ENCODE peak calls at places on chromosomes 13 and 19, in eight cellular contexts. M is tibial artery; E is CD8-positive, alpha-beta T cell; O is uterus; U is fibroblast of lung; H is pancreas; T is hepatocyte; J is psoas muscle. S is an unnamed sample. For H3K4me1, the result is how much of the 10 kb centered on the place peaks cover.

GRCh38 chr19:28619842-28620429 is 593.0 kb downstream of the UQCRFS1 start:
- DNase-seq in H (no peak), U (no peak), T (no peak), J (no peak), O (no peak), M (no peak), E (no peak), S (no peak)

GRCh38 chr19:4425531-4425930 is 23.1 kb downstream of the CHAF1A start:
- DNase-seq in J (no peak), M (no peak), U (peak), O (no peak), T (no peak), E (no peak), H (no peak), S (peak)

GRCh38 chr19:18205180-18205915 is 1.5 kb upstream of the RAB3A start:
- DNase-seq in H (peak), U (peak), T (peak), E (peak), O (peak), J (peak), M (peak), S (peak)

GRCh38 chr13:31629085-31629785 is 110.1 kb upstream of the RXFP2 start:
- DNase-seq in E (no peak), T (no peak), M (no peak), U (peak), O (no peak), H (no peak), J (no peak), S (no peak)

GRCh38 chr19:16306728-16307402 is 17.8 kb upstream of the KLF2 start:
- DNase-seq in E (no peak), T (no peak), U (no peak), M (no peak), O (no peak), H (no peak), J (no peak), S (no peak)

GRCh38 chr19:7831452-7831851 is 1.4 kb downstream of the EVI5L start:
- DNase-seq in M (no peak), O (no peak), T (peak), U (peak), E (no peak), H (no peak), J (no peak), S (no peak)

GRCh38 chr19:6791237-6791636 is 18.7 kb downstream of the VAV1 start:
- DNase-seq in E (no peak), M (no peak), T (no peak), O (no peak), U (no peak), H (no peak), J (no peak), S (no peak)

GRCh38 chr13:31172001-31172400 is 10.3 kb upstream of the HSPH1 start:
- DNase-seq in M (no peak), T (no peak), O (no peak), E (no peak), J (no peak), H (no peak), U (peak), S (no peak)

GRCh38 chr19:8596168-8596567 is 14.3 kb downstream of the ADAMTS10 start:
- DNase-seq in U (no peak), E (no peak), H (no peak), M (no peak), O (no peak), J (no peak), T (no peak), S (no peak)

GRCh38 chr13:108734676-108735075 is 105.3 kb downstream of the MYO16 start:
- DNase-seq in T (peak), H (no peak), O (no peak), U (no peak), E (no peak), M (no peak), J (no peak), S (no peak)

GRCh38 chr13:105721056-105721455 is 814.4 kb downstream of the EFNB2 start:
- DNase-seq in U (peak), O (no peak), J (no peak), M (no peak), T (no peak), E (no peak), H (no peak), S (no peak)

GRCh38 chr19:14432817-14433453 is at the start of gene PKN1:
- DNase-seq in E (peak), T (peak), O (peak), U (no peak), H (peak), M (no peak), J (peak), S (peak)

GRCh38 chr19:29560313-29561075 is 34.7 kb downstream of the VSTM2B start:
- DNase-seq in H (no peak), J (no peak), E (no peak), T (no peak), U (no peak), O (no peak), M (no peak), S (no peak)

GRCh38 chr13:102580552-102581169 is 16.1 kb upstream of the TPP2 start:
- DNase-seq in O (peak), J (no peak), U (peak), M (no peak), T (peak), E (no peak), H (no peak), S (no peak)

GRCh38 chr13:20387441-20387971 is 138.2 kb downstream of the CRYL1 start:
- DNase-seq in U (peak), H (no peak), M (no peak), J (no peak), O (no peak), E (no peak), T (no peak), S (no peak)

GRCh38 chr13:102484329-102484728 is 82.5 kb upstream of the FGF14 start:
- DNase-seq in U (peak), J (no peak), T (no peak), E (no peak), O (no peak), M (no peak), H (no peak), S (no peak)

GRCh38 chr13:51523082-51523518 is 61.2 kb upstream of the WDFY2 start:
- DNase-seq in H (no peak), O (peak), T (no peak), U (peak), E (no peak), J (peak), M (peak), S (peak)

GRCh38 chr19:55697069-55697440 is 22.0 kb downstream of the EPN1 start:
- DNase-seq in U (no peak), E (no peak), J (no peak), H (no peak), O (no peak), M (no peak), T (no peak), S (peak)

GRCh38 chr13:21929400-21929799 is 258.5 kb downstream of the FGF9 start:
- DNase-seq in O (no peak), J (no peak), E (no peak), H (no peak), U (no peak), T (no peak), M (no peak), S (no peak)

GRCh38 chr13:66860868-66861447 is 369.2 kb downstream of the PCDH9 start:
- DNase-seq in H (no peak), O (no peak), E (no peak), U (no peak), T (no peak), J (no peak), M (no peak), S (no peak)

GRCh38 chr19:50361290-50362029 is 4.0 kb downstream of the NAPSA start:
- DNase-seq in U (no peak), H (no peak), T (no peak), M (no peak), E (no peak), O (no peak), J (no peak), S (no peak)

GRCh38 chr19:44647144-44647543 is 3.4 kb downstream of the PVR start:
- DNase-seq in H (no peak), J (no peak), O (no peak), T (no peak), M (no peak), U (no peak), E (no peak), S (no peak)

GRCh38 chr19:45470147-45471081 is 2.6 kb downstream of the FOSB start:
- DNase-seq in H (peak), O (no peak), U (peak), E (no peak), T (peak), J (peak), M (peak), S (no peak)

GRCh38 chr19:12994701-12995595 is at the start of gene NFIX:
- DNase-seq in T (peak), M (peak), E (peak), H (peak), J (peak), U (peak), O (peak), S (peak)

GRCh38 chr13:24161010-24161775 is 673 bp downstream of the SPATA13 start:
- DNase-seq in U (peak), M (peak), T (peak), J (peak), O (no peak), E (peak), H (peak), S (peak)

DNA sequence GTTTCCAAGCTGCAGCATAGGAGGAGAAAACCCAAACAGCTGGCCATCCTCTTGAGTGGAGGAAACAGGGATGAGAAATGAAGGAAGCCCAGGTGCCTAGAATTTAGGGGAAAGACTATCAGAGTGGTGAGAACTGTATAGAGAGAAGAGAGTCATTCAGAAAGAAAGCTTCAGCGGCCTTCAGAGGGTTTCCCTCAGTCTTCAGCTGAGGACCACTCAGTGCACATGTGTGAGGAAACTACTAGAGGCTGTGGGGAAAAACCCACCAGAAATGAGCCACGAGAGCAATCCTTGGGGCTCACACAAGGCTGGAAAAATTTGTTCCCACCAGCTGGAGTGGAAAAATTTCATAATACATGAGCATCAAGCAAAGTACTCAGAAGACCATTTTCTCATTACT is 35.2 kb upstream of the CPB2 start:
- DNase-seq in H (no peak), O (no peak), T (no peak), U (no peak), E (no peak), M (no peak), J (no peak), S (no peak)
- H3K27ac ChIP-seq in H (no peak), O (no peak), T (no peak), U (no peak), E (no peak), M (no peak), J (no peak), S (no peak)

GRCh38 chr13:26993780-26994179 is 177.8 kb downstream of the USP12 start:
- DNase-seq in T (no peak), H (no peak), O (no peak), E (no peak), J (no peak), U (no peak), M (no peak), S (no peak)

GRCh38 chr13:26989261-26990007 is 182.2 kb downstream of the USP12 start:
- DNase-seq in E (no peak), H (no peak), O (no peak), J (no peak), T (no peak), U (no peak), M (no peak), S (no peak)

GRCh38 chr13:26991508-26992181 is 180.0 kb downstream of the USP12 start:
- DNase-seq in M (no peak), J (no peak), U (no peak), T (peak), O (no peak), H (peak), E (no peak), S (no peak)

GRCh38 chr13:26996965-26997752 is 174.5 kb downstream of the USP12 start:
- DNase-seq in M (no peak), O (no peak), H (no peak), T (no peak), J (no peak), U (no peak), E (no peak), S (no peak)

GRCh38 chr13:26992951-26993490 is 178.6 kb downstream of the USP12 start:
- DNase-seq in U (no peak), E (no peak), T (no peak), O (no peak), M (no peak), H (no peak), J (no peak), S (no peak)
- H3K4me1 ChIP-seq in U (under half), E (under half), T (under half), O (under half), M (under half), H (under half), J (under half), S (under half)

GRCh38 chr13:34941835-34942731 is at the start of gene NBEA:
- DNase-seq in H (peak), M (peak), O (peak), J (peak), E (peak), U (peak), T (peak), S (peak)
- TF ChIP-seq CTCF in H (no peak), M (peak), O (peak), J (peak), E (no peak), U (peak), T (no peak), S (peak)

GRCh38 chr13:78487707-78488106 is 115.6 kb downstream of the POU4F1 start:
- DNase-seq in J (no peak), T (no peak), E (no peak), H (no peak), M (no peak), U (no peak), O (no peak), S (no peak)
- H3K27ac ChIP-seq in J (no peak), T (no peak), E (no peak), H (no peak), M (no peak), U (no peak), O (no peak), S (no peak)

DNA sequence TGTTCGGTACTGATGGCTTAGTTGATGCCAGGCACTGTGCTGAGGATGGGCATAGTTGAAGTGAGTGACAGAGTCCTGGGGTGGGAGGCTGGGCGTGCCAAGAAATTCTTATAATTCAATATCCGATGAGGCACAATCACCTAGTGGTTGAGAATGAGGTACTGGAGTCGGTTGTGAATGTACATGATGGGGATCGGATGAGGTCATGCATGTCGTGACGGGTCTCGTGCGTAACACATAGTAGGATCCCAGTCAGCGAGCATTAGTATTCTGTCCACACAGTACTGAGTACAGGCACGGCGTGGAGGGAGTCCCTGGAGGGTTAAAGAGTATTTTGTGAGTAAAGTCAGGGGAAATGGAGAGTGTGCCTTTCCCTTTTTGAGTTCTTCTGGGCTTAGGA is 2.8 kb downstream of the SAFB start:
- DNase-seq in M (no peak), H (no peak), O (no peak), U (no peak), J (no peak), E (no peak), T (no peak), S (no peak)
- H3K4me1 ChIP-seq in M (half or more), H (under half), O (under half), U (under half), J (half or more), E (half or more), T (under half), S (half or more)

GRCh38 chr19:41726493-41726892 is 18.1 kb downstream of the CEACAM5 start:
- DNase-seq in O (no peak), M (no peak), T (no peak), U (no peak), J (no peak), E (no peak), H (no peak), S (no peak)
- TF ChIP-seq CTCF in O (no peak), M (no peak), T (no peak), U (no peak), J (no peak), E (no peak), H (no peak), S (no peak)

GRCh38 chr19:1648156-1648925 is 4.1 kb downstream of the TCF3 start:
- DNase-seq in M (no peak), T (no peak), U (no peak), H (no peak), O (no peak), J (no peak), E (no peak), S (peak)
- H3K27ac ChIP-seq in M (peak), T (no peak), U (no peak), H (no peak), O (no peak), J (no peak), E (no peak), S (no peak)

GRCh38 chr13:76879211-76879875 is 6.9 kb downstream of the KCTD12 start:
- DNase-seq in O (peak), J (peak), H (no peak), M (peak), E (peak), U (peak), T (peak), S (peak)
- H3K4me1 ChIP-seq in O (under half), J (under half), H (under half), M (under half), E (under half), U (under half), T (under half), S (under half)

GRCh38 chr13:60335531-60335930 is 61.5 kb upstream of the TDRD3 start:
- DNase-seq in T (no peak), U (peak), H (no peak), J (no peak), M (no peak), O (no peak), E (no peak), S (no peak)
- TF ChIP-seq CTCF in T (peak), U (no peak), H (peak), J (peak), M (peak), O (no peak), E (peak), S (peak)

DNA sequence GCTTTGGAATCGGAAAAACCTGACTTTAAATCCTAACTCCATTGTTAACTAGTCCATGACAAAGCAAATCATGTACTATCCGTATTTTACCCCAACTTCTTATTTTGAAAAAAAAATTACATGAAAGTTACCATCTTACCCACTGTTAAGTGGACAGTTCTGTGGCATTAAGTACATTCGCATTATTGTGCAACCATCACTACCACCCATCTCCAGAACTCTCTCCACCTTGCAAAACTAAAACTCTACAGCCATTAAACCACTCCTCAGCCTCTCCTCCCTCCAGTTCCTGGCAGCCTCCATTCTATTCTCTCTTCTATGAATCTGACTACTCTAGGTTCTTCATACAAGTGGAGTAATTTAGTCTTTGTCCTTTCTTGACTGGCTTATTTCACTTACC is 176.5 kb downstream of the USP12 start:
- DNase-seq in H (no peak), E (no peak), M (no peak), O (no peak), U (no peak), T (no peak), J (no peak), S (no peak)
- H3K27ac ChIP-seq in H (no peak), E (no peak), M (no peak), O (no peak), U (no peak), T (no peak), J (no peak), S (no peak)